ENCODE peak calls at places on chromosome 1, in ten cellular contexts. T, E, Y, D, N, O, H, R, P and J are unnamed samples. For H3K9me3, the result is how much of the 10 kb centered on the place peaks cover.

GRCh38 chr1:10835423-10836421 is 39.3 kb upstream of the CASZ1 start:
- DNase-seq in T (peak), E (no peak), Y (peak), D (no peak), N (no peak), O (peak), H (no peak), R (no peak), P (peak), J (no peak)

GRCh38 chr1:24303600-24303999 is 15.6 kb upstream of the GRHL3 start:
- DNase-seq in T (no peak), E (no peak), Y (no peak), D (no peak), N (no peak), O (no peak), H (no peak), R (no peak), P (no peak), J (no peak)

GRCh38 chr1:23742670-23743286 is 493 bp upstream of the ELOA start:
- DNase-seq in T (no peak), E (no peak), Y (no peak), D (no peak), N (peak), O (peak), H (no peak), R (peak), P (no peak), J (no peak)

GRCh38 chr1:110308247-110308646 is 30.9 kb upstream of the RBM15 start:
- DNase-seq in T (no peak), E (no peak), Y (no peak), D (no peak), N (no peak), O (no peak), H (no peak), R (no peak), P (no peak), J (no peak)

GRCh38 chr1:59219926-59220325 is 77.0 kb upstream of the FGGY start:
- DNase-seq in T (no peak), E (no peak), Y (no peak), D (no peak), N (no peak), O (no peak), H (no peak), R (no peak), P (no peak), J (no peak)

GRCh38 chr1:17629460-17629859 is 90.0 kb downstream of the ARHGEF10L start:
- DNase-seq in T (peak), E (no peak), Y (no peak), D (no peak), N (no peak), O (no peak), H (no peak), R (no peak), P (no peak), J (no peak)

GRCh38 chr1:63955746-63956145 is 181.9 kb downstream of the ROR1 start:
- DNase-seq in T (no peak), E (no peak), Y (no peak), D (no peak), N (no peak), O (no peak), H (no peak), R (no peak), P (no peak), J (no peak)

GRCh38 chr1:66154394-66154793 is 361.7 kb downstream of the PDE4B start:
- DNase-seq in T (no peak), E (no peak), Y (no peak), D (no peak), N (no peak), O (no peak), H (no peak), R (no peak), P (no peak), J (no peak)

GRCh38 chr1:180235077-180235501 is 5.0 kb downstream of the LHX4 start:
- DNase-seq in T (peak), E (no peak), Y (peak), D (no peak), N (no peak), O (no peak), H (no peak), R (no peak), P (no peak), J (no peak)

GRCh38 chr1:54934869-54935268 is 45.6 kb upstream of the TMEM61 start:
- DNase-seq in T (no peak), E (no peak), Y (no peak), D (no peak), N (no peak), O (no peak), H (no peak), R (no peak), P (peak), J (no peak)

GRCh38 chr1:98298319-98298718 is 363.2 kb upstream of the SNX7 start:
- DNase-seq in T (no peak), E (no peak), Y (no peak), D (no peak), N (no peak), O (no peak), H (no peak), R (no peak), P (no peak), J (no peak)

GRCh38 chr1:38418195-38419030 is 371.8 kb upstream of the POU3F1 start:
- DNase-seq in T (peak), E (no peak), Y (no peak), D (no peak), N (no peak), O (no peak), H (no peak), R (no peak), P (no peak), J (no peak)

GRCh38 chr1:38424677-38425076 is 378.1 kb upstream of the POU3F1 start:
- DNase-seq in T (no peak), E (no peak), Y (no peak), D (no peak), N (no peak), O (no peak), H (no peak), R (no peak), P (no peak), J (no peak)

DNA sequence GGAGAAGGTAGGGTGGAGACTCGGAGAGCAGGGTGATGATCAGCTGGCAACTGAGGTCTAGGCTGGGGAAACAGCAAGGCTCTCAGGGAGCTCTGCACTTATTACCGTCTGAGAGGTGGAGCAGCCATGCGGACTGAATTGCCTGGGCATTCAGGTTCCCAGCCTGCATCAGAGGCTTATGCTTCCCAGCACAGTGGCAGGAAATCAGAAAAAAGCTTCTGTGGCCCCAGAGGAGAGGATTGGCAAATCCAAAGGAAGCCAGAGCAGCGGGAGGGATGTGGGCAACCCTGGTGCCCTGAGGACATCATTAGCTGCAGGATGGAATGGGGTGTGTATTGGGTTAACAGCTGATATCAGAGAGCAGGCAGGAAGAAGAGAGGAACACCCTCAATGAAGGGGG is 374.1 kb upstream of the POU3F1 start:
- DNase-seq in T (peak), E (no peak), Y (no peak), D (no peak), N (no peak), O (no peak), H (no peak), R (no peak), P (no peak), J (no peak)
- H3K9me3 ChIP-seq in T (under half), E (under half), Y (under half), D (under half), N (under half), O (under half), H (under half), R (under half), P (under half), J (under half)

GRCh38 chr1:2972011-2972878 is 49.0 kb upstream of the ACTRT2 start:
- DNase-seq in T (no peak), E (no peak), Y (no peak), D (no peak), N (no peak), O (no peak), H (peak), R (no peak), P (no peak), J (no peak)

GRCh38 chr1:2969870-2970291 is 51.4 kb upstream of the ACTRT2 start:
- DNase-seq in T (no peak), E (no peak), Y (no peak), D (no peak), N (no peak), O (no peak), H (peak), R (no peak), P (no peak), J (no peak)

GRCh38 chr1:2970311-2971145 is 50.7 kb upstream of the ACTRT2 start:
- DNase-seq in T (no peak), E (no peak), Y (no peak), D (no peak), N (no peak), O (no peak), H (peak), R (no peak), P (no peak), J (no peak)

GRCh38 chr1:2971609-2972008 is 49.7 kb upstream of the ACTRT2 start:
- DNase-seq in T (no peak), E (no peak), Y (no peak), D (no peak), N (no peak), O (no peak), H (peak), R (no peak), P (no peak), J (no peak)

GRCh38 chr1:2971146-2971501 is 50.1 kb upstream of the ACTRT2 start:
- DNase-seq in T (no peak), E (no peak), Y (no peak), D (no peak), N (no peak), O (no peak), H (no peak), R (no peak), P (no peak), J (no peak)
- H3K9me3 ChIP-seq in T (under half), E (under half), Y (under half), D (under half), N (under half), O (under half), H (under half), R (under half), P (under half), J (under half)

GRCh38 chr1:82220754-82221153 is 420.0 kb downstream of the ADGRL2 start:
- DNase-seq in T (peak), E (no peak), Y (no peak), D (no peak), N (no peak), O (no peak), H (no peak), R (no peak), P (no peak), J (no peak)

GRCh38 chr1:82226198-82226505 is 425.4 kb downstream of the ADGRL2 start:
- DNase-seq in T (no peak), E (no peak), Y (no peak), D (no peak), N (no peak), O (no peak), H (no peak), R (no peak), P (no peak), J (no peak)

GRCh38 chr1:82225407-82226197 is 424.9 kb downstream of the ADGRL2 start:
- DNase-seq in T (no peak), E (no peak), Y (peak), D (no peak), N (no peak), O (no peak), H (no peak), R (peak), P (no peak), J (no peak)

GRCh38 chr1:82219841-82220240 is 419.1 kb downstream of the ADGRL2 start:
- DNase-seq in T (no peak), E (no peak), Y (no peak), D (no peak), N (no peak), O (no peak), H (no peak), R (peak), P (no peak), J (no peak)

GRCh38 chr1:82223091-82223490 is 422.4 kb downstream of the ADGRL2 start:
- DNase-seq in T (no peak), E (no peak), Y (no peak), D (no peak), N (no peak), O (no peak), H (no peak), R (no peak), P (no peak), J (no peak)
- H3K9me3 ChIP-seq in T (under half), E (under half), Y (under half), D (under half), N (under half), O (under half), H (under half), R (under half), P (under half), J (under half)

GRCh38 chr1:82978461-82979324 is 1020.2 kb downstream of the TTLL7 start:
- DNase-seq in T (no peak), E (no peak), Y (no peak), D (no peak), N (no peak), O (no peak), H (no peak), R (no peak), P (no peak), J (no peak)

GRCh38 chr1:82969340-82969739 is 1029.6 kb downstream of the TTLL7 start:
- DNase-seq in T (no peak), E (no peak), Y (no peak), D (no peak), N (no peak), O (no peak), H (no peak), R (no peak), P (no peak), J (no peak)

GRCh38 chr1:82972841-82973553 is 1025.9 kb downstream of the TTLL7 start:
- DNase-seq in T (no peak), E (no peak), Y (no peak), D (no peak), N (no peak), O (no peak), H (no peak), R (no peak), P (no peak), J (no peak)
- H3K9me3 ChIP-seq in T (under half), E (under half), Y (under half), D (under half), N (under half), O (under half), H (under half), R (under half), P (under half), J (under half)

DNA sequence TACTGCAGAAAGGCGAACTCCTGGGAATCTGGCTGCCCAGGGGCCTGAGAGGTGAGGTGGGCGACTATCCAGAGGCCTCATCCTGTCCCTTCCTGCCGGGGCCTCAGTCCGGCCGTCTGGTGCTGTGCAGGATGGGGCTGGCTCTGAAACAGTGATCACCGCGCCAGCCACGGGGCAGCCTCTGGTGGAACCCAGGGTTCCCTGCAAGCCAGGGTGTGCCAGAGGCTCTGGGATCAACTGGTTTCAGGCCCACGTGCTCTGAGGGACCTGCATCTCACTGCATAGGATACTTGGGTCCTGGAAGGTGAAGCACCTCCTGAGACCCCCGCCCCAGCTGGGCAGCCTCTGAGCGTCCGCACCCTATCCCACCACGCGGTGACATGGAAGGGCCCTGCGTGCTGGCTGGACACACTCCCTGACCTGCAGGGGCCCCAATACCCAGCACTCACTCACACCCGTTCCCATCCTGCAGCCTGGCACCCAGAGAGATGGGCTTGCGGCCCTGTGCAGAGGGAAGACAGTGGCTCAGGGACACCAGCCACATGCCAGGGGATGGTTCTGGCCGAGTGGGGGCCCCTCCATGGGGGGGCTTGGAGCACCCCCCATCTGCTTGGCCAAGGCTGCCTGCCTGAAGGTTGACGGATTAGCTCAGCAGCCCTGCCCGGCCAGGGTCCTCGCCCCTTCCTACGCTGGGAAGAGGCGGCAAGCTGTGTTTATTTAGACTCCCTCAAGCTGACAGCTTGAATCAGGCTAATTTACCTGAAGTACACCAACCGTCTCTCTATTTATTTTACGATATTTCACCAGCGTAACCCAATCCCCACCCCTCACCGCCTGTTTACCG is 64.3 kb upstream of the TTC34 start:
- DNase-seq in T (no peak), E (no peak), Y (no peak), D (no peak), N (no peak), O (no peak), H (no peak), R (no peak), P (no peak), J (no peak)
- H3K9me3 ChIP-seq in T (under half), E (under half), Y (under half), D (under half), N (under half), O (under half), H (under half), R (under half), P (under half), J (under half)

DNA sequence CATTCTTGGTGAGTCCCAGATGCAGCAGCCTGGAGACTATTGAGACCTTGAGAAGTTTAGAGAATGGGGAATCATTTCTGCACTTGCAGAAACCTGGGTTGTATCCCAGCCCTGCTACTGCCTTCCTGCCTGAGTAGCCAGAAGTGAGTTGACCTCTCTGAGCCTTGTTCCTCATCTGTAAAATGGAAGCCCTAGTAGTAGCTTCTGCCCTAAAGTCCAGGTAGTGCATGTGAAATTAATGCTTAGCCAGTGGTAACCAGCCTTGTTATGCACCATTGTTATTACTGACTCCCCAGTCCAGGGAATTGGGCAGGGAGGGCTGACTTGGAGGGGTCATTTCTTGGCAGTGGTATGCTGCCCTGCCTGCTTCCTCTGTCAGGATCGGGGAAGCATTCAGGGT is 5.6 kb downstream of the SESN2 start:
- DNase-seq in T (no peak), E (no peak), Y (no peak), D (no peak), N (no peak), O (no peak), H (no peak), R (no peak), P (no peak), J (no peak)
- H3K9me3 ChIP-seq in T (under half), E (under half), Y (under half), D (under half), N (under half), O (under half), H (under half), R (under half), P (under half), J (under half)

DNA sequence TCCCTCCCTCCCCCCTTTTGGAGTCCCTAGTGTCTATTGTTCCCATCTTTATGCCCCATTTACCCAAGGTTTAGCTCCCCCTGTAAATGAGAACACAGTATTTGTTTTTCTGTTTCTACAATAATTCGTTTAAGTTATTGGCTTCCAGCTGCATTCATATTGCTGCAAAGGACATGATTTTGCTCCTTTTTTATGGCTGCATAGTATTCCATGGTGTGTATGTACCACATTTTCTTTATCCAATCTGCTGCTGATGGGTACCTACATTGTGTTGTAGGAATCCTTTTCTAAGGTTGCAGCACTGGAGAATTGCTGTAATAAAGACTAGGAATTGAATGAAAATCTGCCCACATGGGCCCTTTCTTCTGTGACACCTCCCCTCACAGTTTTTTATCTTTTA is 6.8 kb downstream of the SLC25A24 start:
- DNase-seq in T (no peak), E (no peak), Y (no peak), D (no peak), N (no peak), O (no peak), H (no peak), R (no peak), P (no peak), J (no peak)
- H3K9me3 ChIP-seq in T (under half), E (under half), Y (under half), D (under half), N (under half), O (under half), H (under half), R (under half), P (under half), J (under half)